ENCODE peak calls at places on chromosomes 16 and 17, in seven cellular contexts. One of them, this sample, is unnamed.

GRCh38 chr17:11744696-11745095 is 146.4 kb downstream of the DNAH9 start:
- DNase-seq in HepG2: no peak
- DNase-seq in SK-N-SH: no peak
- DNase-seq in HCT116: no peak
- DNase-seq in GM12878: no peak
- DNase-seq in H1: no peak
- DNase-seq in K562: no peak
- DNase-seq in this sample: no peak

GRCh38 chr17:64773836-64774761 is 112.0 kb upstream of the SMURF2 start:
- DNase-seq in HepG2: peak; percentile 91
- DNase-seq in GM12878: no peak
- DNase-seq in SK-N-SH: peak; percentile 71
- DNase-seq in HCT116: peak; percentile 95
- DNase-seq in K562: peak; percentile 71
- DNase-seq in H1: peak; percentile 93
- DNase-seq in this sample: peak; percentile 93

GRCh38 chr16:74846714-74847113 is 72.1 kb upstream of the FA2H start:
- DNase-seq in H1: no peak
- DNase-seq in K562: no peak
- DNase-seq in HepG2: no peak
- DNase-seq in SK-N-SH: no peak
- DNase-seq in HCT116: no peak
- DNase-seq in GM12878: no peak
- DNase-seq in this sample: no peak

GRCh38 chr17:7380321-7380720 is 568 bp upstream of the TNK1 start:
- DNase-seq in GM12878: no peak
- DNase-seq in K562: no peak
- DNase-seq in SK-N-SH: peak; percentile 54
- DNase-seq in HepG2: no peak
- DNase-seq in HCT116: no peak
- DNase-seq in H1: no peak
- DNase-seq in this sample: peak; percentile 60

GRCh38 chr17:78818932-78819331 is 21.7 kb downstream of the USP36 start:
- DNase-seq in HCT116: no peak
- DNase-seq in GM12878: no peak
- DNase-seq in SK-N-SH: peak; percentile 51
- DNase-seq in HepG2: no peak
- DNase-seq in K562: no peak
- DNase-seq in H1: no peak
- DNase-seq in this sample: no peak

GRCh38 chr16:66932076-66932475 is 2.1 kb downstream of the CIAO2B start:
- DNase-seq in HepG2: no peak
- DNase-seq in SK-N-SH: no peak
- DNase-seq in K562: no peak
- DNase-seq in GM12878: no peak
- DNase-seq in H1: no peak
- DNase-seq in HCT116: no peak
- DNase-seq in this sample: no peak

GRCh38 chr16:84228321-84228838 is 11.4 kb downstream of the KCNG4 start:
- DNase-seq in HCT116: peak; percentile 76
- DNase-seq in K562: peak; percentile 83
- DNase-seq in H1: peak; percentile 66
- DNase-seq in HepG2: peak; percentile 19
- DNase-seq in GM12878: no peak
- DNase-seq in SK-N-SH: peak; percentile 50
- DNase-seq in this sample: no peak

GRCh38 chr17:4849011-4849536 is 15.9 kb downstream of the MINK1 start:
- DNase-seq in H1: no peak
- DNase-seq in GM12878: no peak
- DNase-seq in SK-N-SH: no peak
- DNase-seq in HepG2: no peak
- DNase-seq in K562: no peak
- DNase-seq in HCT116: peak; percentile 12
- DNase-seq in this sample: no peak

GRCh38 chr17:61338000-61338864 is 61.4 kb upstream of the TBX2 start:
- DNase-seq in HepG2: peak; percentile 50
- DNase-seq in K562: no peak
- DNase-seq in GM12878: no peak
- DNase-seq in HCT116: peak; percentile 84
- DNase-seq in H1: no peak
- DNase-seq in SK-N-SH: no peak
- DNase-seq in this sample: no peak

GRCh38 chr17:63645775-63646491 is 23.7 kb downstream of the MAP3K3 start:
- DNase-seq in SK-N-SH: no peak
- DNase-seq in H1: no peak
- DNase-seq in HepG2: no peak
- DNase-seq in K562: no peak
- DNase-seq in HCT116: no peak
- DNase-seq in GM12878: no peak
- DNase-seq in this sample: no peak

GRCh38 chr16:86221085-86221484 is 289.2 kb upstream of the FOXF1 start:
- DNase-seq in H1: no peak
- DNase-seq in GM12878: no peak
- DNase-seq in HCT116: no peak
- DNase-seq in SK-N-SH: no peak
- DNase-seq in K562: no peak
- DNase-seq in HepG2: no peak
- DNase-seq in this sample: no peak

GRCh38 chr16:69859105-69859969 is 91.8 kb upstream of the CLEC18A start:
- DNase-seq in GM12878: no peak
- DNase-seq in SK-N-SH: peak; percentile 36
- DNase-seq in H1: peak; percentile 76
- DNase-seq in K562: peak; percentile 71
- DNase-seq in HepG2: peak; percentile 93
- DNase-seq in HCT116: peak; percentile 33
- DNase-seq in this sample: peak; percentile 67

GRCh38 chr17:40903129-40903847 is 18.2 kb upstream of the KRT20 start:
- DNase-seq in H1: no peak
- DNase-seq in HepG2: peak; percentile 82
- DNase-seq in K562: peak; percentile 14
- DNase-seq in HCT116: peak; percentile 90
- DNase-seq in GM12878: no peak
- DNase-seq in SK-N-SH: no peak
- DNase-seq in this sample: no peak

GRCh38 chr16:87733190-87733589 is 32.6 kb downstream of the KLHDC4 start:
- DNase-seq in GM12878: no peak
- DNase-seq in K562: no peak
- DNase-seq in H1: no peak
- DNase-seq in HepG2: no peak
- DNase-seq in SK-N-SH: no peak
- DNase-seq in HCT116: no peak
- DNase-seq in this sample: no peak

GRCh38 chr17:27462714-27463113 is 6.5 kb downstream of the KSR1 start:
- DNase-seq in HCT116: no peak
- DNase-seq in GM12878: no peak
- DNase-seq in H1: no peak
- DNase-seq in HepG2: no peak
- DNase-seq in SK-N-SH: no peak
- DNase-seq in K562: no peak
- DNase-seq in this sample: no peak

GRCh38 chr16:24858219-24859041 is 12.7 kb downstream of the SLC5A11 start:
- DNase-seq in GM12878: no peak
- DNase-seq in HCT116: no peak
- DNase-seq in K562: peak; percentile 76
- DNase-seq in SK-N-SH: no peak
- DNase-seq in HepG2: peak; percentile 72
- DNase-seq in H1: peak; percentile 85
- DNase-seq in this sample: peak; percentile 77

GRCh38 chr16:66475232-66475631 is 48.1 kb downstream of the BEAN1 start:
- DNase-seq in H1: no peak
- DNase-seq in HCT116: no peak
- DNase-seq in SK-N-SH: no peak
- DNase-seq in K562: no peak
- DNase-seq in GM12878: no peak
- DNase-seq in HepG2: no peak
- DNase-seq in this sample: no peak

GRCh38 chr17:72237223-72237622 is 116.4 kb downstream of the SOX9 start:
- DNase-seq in K562: no peak
- DNase-seq in H1: no peak
- DNase-seq in SK-N-SH: no peak
- DNase-seq in HCT116: no peak
- DNase-seq in HepG2: no peak
- DNase-seq in GM12878: no peak
- DNase-seq in this sample: no peak

GRCh38 chr17:48241131-48241591 is 133.6 kb downstream of the SNX11 start:
- DNase-seq in K562: peak; percentile 53
- DNase-seq in GM12878: peak; percentile 54
- DNase-seq in HCT116: peak; percentile 88
- DNase-seq in H1: no peak
- DNase-seq in HepG2: no peak
- DNase-seq in SK-N-SH: no peak
- DNase-seq in this sample: peak; percentile 43

GRCh38 chr17:74394977-74395376 is 27.7 kb downstream of the GPR142 start:
- DNase-seq in SK-N-SH: no peak
- DNase-seq in HCT116: no peak
- DNase-seq in H1: no peak
- DNase-seq in HepG2: no peak
- DNase-seq in K562: no peak
- DNase-seq in GM12878: no peak
- DNase-seq in this sample: peak; percentile 97
- TF ChIP-seq JUND in SK-N-SH: no peak
- TF ChIP-seq JUND in HCT116: no peak
- TF ChIP-seq JUND in H1: no peak
- TF ChIP-seq JUND in HepG2: no peak
- TF ChIP-seq JUND in K562: no peak
- TF ChIP-seq JUND in GM12878: no peak
- TF ChIP-seq JUND in this sample: peak; percentile 84

GRCh38 chr17:39867891-39868553 is at the start of gene ZPBP2:
- DNase-seq in H1: no peak
- DNase-seq in K562: no peak
- DNase-seq in HepG2: no peak
- DNase-seq in SK-N-SH: no peak
- DNase-seq in HCT116: no peak
- DNase-seq in GM12878: no peak
- DNase-seq in this sample: no peak

GRCh38 chr17:39868554-39868942 is 546 bp downstream of the ZPBP2 start:
- DNase-seq in K562: no peak
- DNase-seq in HCT116: no peak
- DNase-seq in GM12878: no peak
- DNase-seq in SK-N-SH: no peak
- DNase-seq in HepG2: no peak
- DNase-seq in H1: no peak
- DNase-seq in this sample: no peak

GRCh38 chr17:39863918-39864746 is at the start of gene IKZF3:
- DNase-seq in H1: peak; percentile 87
- DNase-seq in K562: peak; percentile 67
- DNase-seq in SK-N-SH: peak; percentile 78
- DNase-seq in HCT116: no peak
- DNase-seq in HepG2: peak; percentile 46
- DNase-seq in GM12878: no peak
- DNase-seq in this sample: peak; percentile 75

GRCh38 chr17:39866013-39866730 is 1.8 kb upstream of the ZPBP2 start:
- DNase-seq in SK-N-SH: no peak
- DNase-seq in HepG2: no peak
- DNase-seq in HCT116: no peak
- DNase-seq in GM12878: no peak
- DNase-seq in H1: no peak
- DNase-seq in K562: no peak
- DNase-seq in this sample: no peak

DNA sequence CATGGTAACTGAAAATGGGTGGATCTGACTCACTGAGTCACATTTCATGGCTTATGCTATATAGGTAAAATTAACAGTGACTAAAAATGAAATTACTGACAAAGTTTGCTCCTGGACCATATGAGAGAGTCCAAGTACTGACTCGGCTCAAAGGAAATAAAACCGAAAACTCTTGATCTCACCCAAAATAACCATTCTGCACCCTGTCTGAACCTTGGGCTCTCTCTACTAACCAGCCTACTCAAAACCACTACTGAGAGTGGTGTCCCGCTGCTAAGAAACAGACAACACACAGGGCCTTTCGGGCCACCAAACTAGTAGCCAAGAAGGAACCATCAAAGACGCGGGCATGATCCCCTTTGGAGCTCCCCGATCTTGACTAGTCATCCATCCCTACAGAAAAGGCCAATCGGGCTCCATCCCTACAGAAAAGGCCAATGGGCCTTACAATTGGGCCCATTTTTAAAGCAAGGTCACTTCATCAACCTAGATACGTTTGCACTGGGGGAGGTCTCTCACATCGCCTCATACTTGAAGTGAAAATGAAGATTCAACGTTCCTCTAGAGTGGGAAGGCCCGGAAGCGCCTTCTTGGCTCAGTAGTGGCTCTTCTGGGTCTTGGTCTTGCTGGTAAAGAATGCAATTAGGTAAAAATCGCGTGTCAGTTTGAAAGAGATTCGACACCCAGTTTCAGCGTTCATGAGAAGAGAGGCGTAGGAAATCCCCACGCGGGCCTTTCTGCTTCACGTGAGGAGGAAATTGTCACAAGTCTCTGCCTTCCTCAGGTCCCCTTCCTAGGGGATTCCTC is 715 bp upstream of the ZPBP2 start:
- DNase-seq in HCT116: no peak
- DNase-seq in K562: no peak
- DNase-seq in H1: no peak
- DNase-seq in HepG2: no peak
- DNase-seq in GM12878: peak; percentile 96
- DNase-seq in SK-N-SH: no peak
- DNase-seq in this sample: no peak
- TF ChIP-seq JUND in HCT116: no peak
- TF ChIP-seq JUND in K562: no peak
- TF ChIP-seq JUND in H1: no peak
- TF ChIP-seq JUND in HepG2: no peak
- TF ChIP-seq JUND in GM12878: peak; percentile 53
- TF ChIP-seq JUND in SK-N-SH: no peak
- TF ChIP-seq JUND in this sample: no peak

DNA sequence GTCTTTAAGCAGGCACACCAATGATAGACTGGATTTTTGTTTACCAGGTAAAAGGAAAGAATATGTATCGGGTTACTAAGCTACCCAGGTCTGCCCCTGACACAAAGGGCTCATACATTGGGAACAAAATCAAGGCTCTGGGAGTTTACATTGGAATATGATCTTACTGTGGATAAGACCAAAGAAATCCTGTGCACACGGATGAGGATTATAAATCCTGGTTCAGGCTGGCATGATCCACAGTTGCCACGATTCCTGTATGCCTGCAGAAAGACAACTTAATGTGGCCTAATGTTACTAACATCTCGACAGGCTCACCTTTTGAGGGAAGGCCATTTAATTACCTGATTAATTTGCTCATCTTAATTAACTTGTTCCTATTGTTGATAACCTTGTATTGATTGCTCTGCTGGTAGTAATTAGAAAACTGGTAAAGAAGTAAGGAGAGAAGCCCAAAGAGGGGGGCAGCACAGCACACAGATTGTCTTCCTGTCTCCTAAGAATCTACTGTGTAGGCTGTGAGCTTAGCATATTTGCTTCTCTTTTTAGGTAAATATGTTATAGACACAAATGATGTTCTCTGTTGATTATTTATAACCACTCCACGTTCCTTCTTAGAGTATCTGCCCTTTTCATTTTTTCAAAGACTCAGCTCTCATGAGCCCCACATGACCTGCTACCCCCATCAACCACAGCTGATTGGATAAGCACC is 51.0 kb upstream of the TOX3 start:
- DNase-seq in HCT116: no peak
- DNase-seq in SK-N-SH: no peak
- DNase-seq in K562: no peak
- DNase-seq in GM12878: no peak
- DNase-seq in HepG2: peak; percentile 99
- DNase-seq in H1: peak; percentile 45
- DNase-seq in this sample: peak; percentile 3
- TF ChIP-seq JUND in HCT116: no peak
- TF ChIP-seq JUND in SK-N-SH: no peak
- TF ChIP-seq JUND in K562: no peak
- TF ChIP-seq JUND in GM12878: no peak
- TF ChIP-seq JUND in HepG2: no peak
- TF ChIP-seq JUND in H1: no peak
- TF ChIP-seq JUND in this sample: no peak

GRCh38 chr16:50699345-50700159 is 6.1 kb downstream of the NOD2 start:
- DNase-seq in H1: no peak
- DNase-seq in SK-N-SH: no peak
- DNase-seq in GM12878: no peak
- DNase-seq in HCT116: no peak
- DNase-seq in K562: no peak
- DNase-seq in HepG2: peak; percentile 18
- DNase-seq in this sample: no peak
- TF ChIP-seq JUND in H1: no peak
- TF ChIP-seq JUND in SK-N-SH: no peak
- TF ChIP-seq JUND in GM12878: no peak
- TF ChIP-seq JUND in HCT116: no peak
- TF ChIP-seq JUND in K562: peak; percentile 18
- TF ChIP-seq JUND in HepG2: no peak
- TF ChIP-seq JUND in this sample: no peak

This sample was measured in T47D.